ENCODE peak calls at places on chromosomes 11 and 22, in ten cellular contexts. U is hepatocyte; X is suprapubic skin; I is IMR-90; V is right lobe of liver; O is fibroblast of mammary gland; L is dorsolateral prefrontal cortex; A is prostate gland; N is AG10803; P is CD8-positive, alpha-beta T cell. S is an unnamed sample.

GRCh38 chr22:20435436-20436308 is 2.0 kb downstream of the SCARF2 start:
- DNase-seq in V (no peak), O (no peak), N (no peak), U (no peak), X (no peak), A (no peak), P (no peak), I (no peak), L (no peak), S (no peak)

GRCh38 chr11:31940396-31941037 is 129.4 kb upstream of the PAX6 start:
- DNase-seq in X (no peak), N (peak), O (peak), U (no peak), L (no peak), P (no peak), A (no peak), V (no peak), I (peak), S (peak)

GRCh38 chr11:86230921-86231320 is 13.6 kb upstream of the EED start:
- DNase-seq in X (no peak), P (no peak), I (no peak), V (no peak), L (no peak), O (no peak), A (no peak), N (no peak), U (no peak), S (no peak)

GRCh38 chr11:62402226-62402625 is 16.6 kb upstream of the SCGB1A1 start:
- DNase-seq in I (no peak), A (no peak), O (peak), L (no peak), X (peak), V (no peak), U (no peak), P (peak), N (peak), S (no peak)

GRCh38 chr11:61577383-61578118 is 3.3 kb downstream of the SYT7 start:
- DNase-seq in N (no peak), X (no peak), O (peak), U (peak), P (no peak), L (no peak), I (no peak), V (peak), A (no peak), S (no peak)

GRCh38 chr11:64084962-64085710 is 49.4 kb downstream of the FLRT1 start:
- DNase-seq in U (peak), I (no peak), V (peak), O (no peak), X (no peak), A (peak), P (no peak), L (no peak), N (no peak), S (no peak)

GRCh38 chr11:1338201-1339065 is 29.0 kb upstream of the TOLLIP start:
- DNase-seq in U (no peak), O (no peak), A (no peak), L (no peak), X (peak), N (no peak), P (no peak), I (no peak), V (peak), S (no peak)

GRCh38 chr11:30908272-30908671 is 322.1 kb upstream of the MPPED2 start:
- DNase-seq in X (no peak), L (no peak), V (no peak), O (no peak), U (no peak), A (no peak), N (no peak), P (no peak), I (no peak), S (no peak)

GRCh38 chr11:63862923-63863322 is 24.0 kb downstream of the MARK2 start:
- DNase-seq in U (no peak), P (no peak), L (no peak), V (peak), I (no peak), O (no peak), N (no peak), X (no peak), A (no peak), S (peak)

GRCh38 chr11:100004541-100004940 is 682.5 kb upstream of the ARHGAP42 start:
- DNase-seq in O (peak), A (no peak), P (no peak), V (no peak), I (no peak), U (peak), X (no peak), L (no peak), N (no peak), S (peak)

GRCh38 chr11:66015094-66015881 is 3.5 kb downstream of the CST6 start:
- DNase-seq in I (no peak), O (no peak), A (no peak), U (no peak), N (peak), L (no peak), X (no peak), V (no peak), P (no peak), S (no peak)

GRCh38 chr11:64141081-64141783 is 24.7 kb downstream of the MACROD1 start:
- DNase-seq in I (no peak), O (no peak), P (no peak), N (peak), U (no peak), X (no peak), V (no peak), L (no peak), A (peak), S (no peak)

GRCh38 chr22:35064664-35065063 is 1.3 kb upstream of the ISX start:
- DNase-seq in P (no peak), N (no peak), O (no peak), X (no peak), I (no peak), U (peak), L (no peak), A (no peak), V (no peak), S (no peak)

GRCh38 chr11:128590587-128590986 is 3.2 kb upstream of the ETS1 start:
- DNase-seq in U (no peak), L (no peak), N (no peak), I (no peak), V (no peak), X (no peak), O (no peak), A (no peak), P (no peak), S (no peak)

GRCh38 chr11:46555269-46556054 is 38.4 kb downstream of the AMBRA1 start:
- DNase-seq in P (no peak), O (peak), U (no peak), N (peak), A (no peak), X (no peak), L (no peak), V (no peak), I (no peak), S (peak)

GRCh38 chr22:20486229-20486628 is 9.4 kb downstream of the KLHL22 start:
- DNase-seq in O (no peak), A (no peak), P (no peak), X (no peak), U (no peak), N (peak), L (no peak), I (no peak), V (no peak), S (no peak)

GRCh38 chr22:20089977-20090729 is 10.1 kb downstream of the DGCR8 start:
- DNase-seq in A (no peak), V (no peak), L (no peak), N (peak), O (peak), P (no peak), X (no peak), I (peak), U (no peak), S (no peak)

GRCh38 chr22:49326558-49326957 is 501.1 kb downstream of the BRD1 start:
- DNase-seq in P (no peak), A (no peak), O (no peak), I (no peak), U (no peak), V (peak), X (peak), N (no peak), L (no peak), S (no peak)

GRCh38 chr11:11445441-11446185 is 92.6 kb upstream of the CSNK2A3 start:
- DNase-seq in U (no peak), N (no peak), O (no peak), X (no peak), L (no peak), P (no peak), V (no peak), I (no peak), A (no peak), S (no peak)

GRCh38 chr11:8265681-8266241 is 2.1 kb upstream of the LMO1 start:
- DNase-seq in V (peak), I (no peak), U (no peak), L (peak), P (no peak), X (peak), O (no peak), N (no peak), A (no peak), S (no peak)

GRCh38 chr11:76768091-76769047 is 14.8 kb upstream of the TSKU start:
- DNase-seq in I (no peak), L (no peak), X (no peak), O (peak), P (no peak), N (peak), V (peak), A (peak), U (no peak), S (no peak)

GRCh38 chr11:76626921-76627391 is 43.6 kb downstream of the LRRC32 start:
- DNase-seq in A (no peak), V (no peak), N (peak), P (peak), O (no peak), L (peak), X (no peak), I (peak), U (no peak), S (peak)

GRCh38 chr11:6576471-6577373 is 26.7 kb downstream of the RRP8 start:
- DNase-seq in I (peak), L (peak), U (peak), X (no peak), V (no peak), O (peak), P (no peak), N (peak), A (no peak), S (peak)

GRCh38 chr22:28829358-28830181 is 29.2 kb upstream of the XBP1 start:
- DNase-seq in I (peak), P (peak), A (peak), L (peak), X (peak), N (peak), V (peak), O (peak), U (peak), S (peak)

GRCh38 chr11:71248251-71248570 is 4.2 kb downstream of the SHANK2 start:
- DNase-seq in I (no peak), O (no peak), U (no peak), X (no peak), N (no peak), L (no peak), P (no peak), V (peak), A (no peak), S (no peak)

GRCh38 chr11:18115360-18116127 is 9.7 kb upstream of the SAAL1 start:
- DNase-seq in P (peak), U (peak), X (no peak), I (peak), V (peak), L (peak), N (peak), A (peak), O (peak), S (peak)

GRCh38 chr11:104668797-104669463 is 229.3 kb downstream of the CASP12 start:
- DNase-seq in N (peak), P (no peak), V (no peak), U (peak), X (no peak), A (no peak), L (no peak), O (peak), I (peak), S (peak)

GRCh38 chr11:32098142-32098903 is 7.4 kb downstream of the RCN1 start:
- DNase-seq in V (no peak), A (no peak), P (no peak), N (no peak), X (no peak), U (no peak), L (no peak), O (no peak), I (no peak), S (no peak)

GRCh38 chr22:26443901-26444300 is 14.8 kb downstream of the ASPHD2 start:
- DNase-seq in P (no peak), X (no peak), N (no peak), V (no peak), I (no peak), O (no peak), L (no peak), U (no peak), A (no peak), S (no peak)

GRCh38 chr22:24566899-24567511 is 11.2 kb downstream of the SNRPD3 start:
- DNase-seq in X (no peak), L (peak), N (peak), O (peak), I (no peak), U (no peak), V (no peak), A (no peak), P (no peak), S (peak)

GRCh38 chr11:64268687-64269379 is 15.6 kb downstream of the BAD start:
- DNase-seq in L (no peak), A (no peak), U (peak), X (no peak), I (peak), N (peak), O (peak), V (peak), P (peak), S (peak)

GRCh38 chr22:41917906-41918791 is 3.3 kb upstream of the SHISA8 start:
- DNase-seq in P (no peak), L (no peak), O (peak), A (no peak), X (no peak), V (peak), I (peak), N (peak), U (no peak), S (peak)

GRCh38 chr22:29457730-29458129 is 19.3 kb downstream of the RFPL1 start:
- DNase-seq in V (no peak), I (peak), U (peak), L (no peak), X (no peak), O (peak), P (no peak), N (peak), A (no peak), S (peak)

GRCh38 chr11:32173977-32174376 is 83.1 kb downstream of the RCN1 start:
- DNase-seq in X (no peak), I (no peak), N (no peak), V (no peak), A (no peak), P (no peak), L (no peak), U (no peak), O (no peak), S (no peak)

GRCh38 chr11:74403607-74404006 is 5.4 kb upstream of the PGM2L1 start:
- DNase-seq in I (no peak), P (no peak), N (no peak), A (no peak), L (no peak), O (no peak), U (no peak), X (no peak), V (no peak), S (no peak)

GRCh38 chr11:74397531-74398243 is 546 bp downstream of the PGM2L1 start:
- DNase-seq in A (peak), U (peak), V (no peak), N (no peak), P (peak), O (no peak), I (peak), L (peak), X (no peak), S (peak)

DNA sequence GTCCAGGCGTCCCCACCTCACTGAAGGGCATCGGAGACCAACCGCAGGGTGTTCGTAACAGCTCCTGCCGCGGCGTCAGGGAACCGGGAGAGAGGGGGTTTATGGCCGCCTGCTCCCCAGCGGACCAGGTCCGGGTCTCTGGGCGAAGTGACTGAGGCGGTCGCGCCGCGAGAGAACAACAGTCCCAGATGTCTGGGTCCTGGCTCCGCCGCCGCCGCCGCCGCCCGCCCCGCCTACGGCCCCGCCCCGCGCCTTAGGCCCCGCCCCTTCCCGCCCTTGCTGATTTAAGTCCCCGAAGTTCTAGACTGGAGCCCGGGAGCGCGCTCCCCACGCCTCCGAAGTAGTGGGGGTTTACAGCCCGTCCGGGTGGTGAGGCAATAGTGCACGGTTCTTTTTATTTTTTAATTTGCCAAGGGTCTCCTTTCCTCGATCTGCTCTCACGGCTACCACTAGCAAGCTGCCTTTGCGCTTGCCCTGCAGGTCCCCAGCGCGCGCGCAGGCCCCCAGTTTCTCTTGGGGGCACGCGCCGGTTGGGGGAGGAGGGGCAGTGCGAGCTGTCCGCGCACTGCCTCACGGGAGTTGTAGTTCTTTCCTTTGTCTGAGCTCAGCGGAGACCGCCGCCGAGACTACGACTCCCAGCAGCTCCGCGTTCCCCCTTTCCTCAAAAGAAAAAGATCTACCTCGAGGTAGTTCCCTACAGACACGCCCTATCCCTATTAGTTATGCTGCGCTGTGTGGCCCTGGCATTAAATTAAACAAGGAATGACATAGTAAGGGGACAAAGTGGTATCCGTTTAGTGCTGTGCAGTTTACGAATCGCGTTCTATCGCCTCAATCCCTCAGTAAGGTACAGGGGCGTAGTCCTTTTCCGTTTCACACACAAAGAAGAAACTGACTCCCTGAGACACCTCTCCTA is at the start of gene PGM2L1:
- DNase-seq in U (peak), L (peak), V (peak), A (peak), N (peak), I (peak), P (peak), O (peak), X (peak), S (peak)
- H3K4me3 ChIP-seq in U (peak), L (peak), V (peak), A (peak), N (peak), I (peak), P (peak), O (peak), X (peak), S (peak)

GRCh38 chr22:46661221-46661851 is 41.1 kb downstream of the GRAMD4 start:
- DNase-seq in L (no peak), I (peak), O (peak), N (no peak), P (peak), A (peak), V (no peak), X (no peak), U (no peak), S (peak)

GRCh38 chr22:46659059-46659790 is 39.0 kb downstream of the GRAMD4 start:
- DNase-seq in N (no peak), L (no peak), I (no peak), X (no peak), P (no peak), O (no peak), U (no peak), V (no peak), A (no peak), S (no peak)

GRCh38 chr22:46659791-46660186 is 39.6 kb downstream of the GRAMD4 start:
- DNase-seq in O (no peak), U (no peak), P (no peak), I (no peak), X (no peak), A (no peak), V (no peak), L (no peak), N (no peak), S (no peak)

GRCh38 chr22:46662226-46662625 is 42.0 kb downstream of the GRAMD4 start:
- DNase-seq in I (no peak), P (no peak), N (no peak), U (no peak), V (no peak), X (no peak), L (no peak), O (no peak), A (no peak), S (no peak)

DNA sequence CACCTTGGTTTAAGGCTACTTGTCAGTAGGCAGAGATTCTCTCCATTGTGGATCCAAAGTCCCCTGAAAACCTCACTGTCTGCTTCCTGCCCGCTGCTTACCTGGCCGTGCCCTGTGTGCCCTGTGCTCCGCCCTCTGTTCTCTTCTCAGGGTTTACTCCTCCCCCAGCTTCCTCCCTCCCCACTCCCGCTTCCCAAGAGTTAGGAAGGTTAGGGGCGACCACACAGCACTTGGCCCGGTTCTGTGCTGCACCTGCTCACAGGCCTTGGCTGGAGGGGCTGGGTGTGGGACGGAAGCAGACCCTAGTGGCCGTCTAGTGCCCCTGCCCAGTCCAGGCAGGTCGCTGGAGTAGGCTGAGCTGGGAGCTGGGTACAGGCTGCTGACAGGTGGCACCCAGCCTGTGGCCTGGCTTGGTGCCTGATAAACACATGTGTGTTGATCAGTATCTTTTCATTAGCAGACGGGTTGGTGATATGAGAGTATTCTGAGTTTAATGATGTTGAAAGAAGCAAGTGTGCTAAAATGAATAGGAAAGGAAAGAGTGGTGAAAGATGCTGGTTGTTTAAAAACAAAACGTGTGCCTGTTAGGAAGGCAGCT is 40.5 kb downstream of the GRAMD4 start:
- DNase-seq in A (peak), X (no peak), N (no peak), L (no peak), I (no peak), U (no peak), V (peak), O (no peak), P (no peak), S (no peak)
- TF ChIP-seq CTCF in A (no peak), X (no peak), N (no peak), L (no peak), I (no peak), U (no peak), V (peak), O (no peak), P (no peak), S (no peak)

DNA sequence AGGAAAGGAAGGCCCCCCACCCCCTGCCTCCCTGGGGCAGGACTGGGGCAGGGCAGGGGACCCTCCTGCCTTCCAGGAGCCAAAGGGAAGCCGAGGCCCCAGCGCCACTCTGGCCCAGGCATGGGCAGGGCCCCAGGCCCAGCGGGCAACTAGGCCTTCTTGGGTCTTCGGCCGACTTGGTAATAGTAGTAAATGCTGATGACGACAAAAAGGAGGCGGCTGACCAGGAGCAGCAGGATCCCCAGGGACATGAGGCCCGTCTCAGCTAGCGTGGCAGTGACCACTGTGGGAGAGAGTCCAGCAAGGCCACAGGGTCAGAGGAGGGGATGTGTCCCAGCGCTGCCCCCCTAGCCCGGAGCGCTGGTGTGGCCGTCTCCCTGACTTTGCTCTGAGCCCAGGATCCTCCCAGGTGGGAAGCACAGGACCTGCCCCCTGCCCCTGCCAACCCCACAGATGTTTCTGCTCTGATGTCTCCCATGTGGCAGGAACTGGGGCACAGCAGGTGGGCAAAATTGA is 15.9 kb downstream of the TP53I11 start:
- DNase-seq in O (no peak), P (no peak), A (no peak), I (no peak), X (no peak), L (no peak), U (no peak), N (no peak), V (no peak), S (no peak)
- H3K4me3 ChIP-seq in O (no peak), P (no peak), A (no peak), I (no peak), X (no peak), L (no peak), U (no peak), N (no peak), V (no peak), S (no peak)

GRCh38 chr11:95507794-95508193 is 276.8 kb upstream of the SESN3 start:
- DNase-seq in X (no peak), O (no peak), N (no peak), L (no peak), P (no peak), I (no peak), A (no peak), V (no peak), U (no peak), S (no peak)
- TF ChIP-seq CTCF in X (no peak), O (peak), N (no peak), L (no peak), P (no peak), I (no peak), A (no peak), V (no peak), U (no peak), S (no peak)

GRCh38 chr11:130449996-130450419 is 1.6 kb downstream of the ADAMTS15 start:
- DNase-seq in A (no peak), I (peak), X (peak), N (peak), U (peak), V (no peak), P (no peak), L (peak), O (peak), S (peak)
- H3K4me3 ChIP-seq in A (peak), I (peak), X (peak), N (peak), U (peak), V (no peak), P (no peak), L (peak), O (peak), S (peak)

GRCh38 chr11:34890089-34890488 is 26.1 kb downstream of the APIP start:
- DNase-seq in I (no peak), O (no peak), P (no peak), A (no peak), U (no peak), N (no peak), X (no peak), L (no peak), V (no peak), S (no peak)
- TF ChIP-seq CTCF in I (peak), O (peak), P (no peak), A (peak), U (peak), N (no peak), X (peak), L (peak), V (peak), S (peak)

S was measured in choroid plexus epithelial cell.